ENCODE peak calls at places on chromosomes 3 and 15, in ten cellular contexts. A is activated CD4-positive, alpha-beta T cell treated with anti-CD3 and anti-CD28 coated beads, Interleukin-2, amount 50 U/mL, for 1 hour; W is H9; I is neural crest cell; J is activated T-cell treated with anti-CD3 and anti-CD28 coated beads, Interleukin-2, amount 50 U/mL, for 48 hours; S is lower lobe of right lung; Y is choroid plexus epithelial cell; C is foreskin fibroblast; H is midbrain; Q is NCI-H345. T is an unnamed sample.

GRCh38 chr3:51099794-51100542 is 285.1 kb upstream of the MANF start:
- DNase-seq in A (no peak), W (peak), I (peak), J (peak), S (no peak), Y (peak), C (peak), H (peak), Q (peak), T (peak)

GRCh38 chr3:58531956-58532355 is 5.0 kb downstream of the ACOX2 start:
- DNase-seq in A (no peak), W (no peak), I (no peak), J (no peak), S (no peak), Y (no peak), C (peak), H (no peak), Q (no peak), T (peak)

GRCh38 chr3:76242886-76243753 is 457.8 kb upstream of the ZNF717 start:
- DNase-seq in A (no peak), W (no peak), I (no peak), J (no peak), S (no peak), Y (no peak), C (no peak), H (no peak), Q (no peak), T (no peak)

GRCh38 chr15:37765809-37766208 is 168.6 kb upstream of the TMCO5A start:
- DNase-seq in A (no peak), W (no peak), I (no peak), J (no peak), S (no peak), Y (peak), C (peak), H (no peak), Q (peak), T (peak)

GRCh38 chr15:29045717-29046116 is 159.9 kb downstream of the APBA2 start:
- DNase-seq in A (no peak), W (no peak), I (no peak), J (peak), S (no peak), Y (peak), C (peak), H (no peak), Q (no peak), T (peak)

GRCh38 chr15:35141743-35142356 is 56.8 kb upstream of the NANOGP8 start:
- DNase-seq in A (no peak), W (no peak), I (no peak), J (no peak), S (no peak), Y (peak), C (peak), H (no peak), Q (no peak), T (no peak)

GRCh38 chr3:51718547-51719412 is 11.9 kb downstream of the GRM2 start:
- DNase-seq in A (peak), W (peak), I (peak), J (peak), S (peak), Y (peak), C (peak), H (peak), Q (peak), T (peak)

GRCh38 chr3:51340311-51340829 is 44.7 kb upstream of the MANF start:
- DNase-seq in A (no peak), W (peak), I (no peak), J (no peak), S (no peak), Y (peak), C (peak), H (no peak), Q (no peak), T (no peak)

GRCh38 chr3:177320765-177321247 is 123.5 kb upstream of the TBL1XR1 start:
- DNase-seq in A (no peak), W (no peak), I (no peak), J (no peak), S (no peak), Y (peak), C (peak), H (no peak), Q (no peak), T (no peak)

GRCh38 chr15:49145651-49146609 is 9.5 kb downstream of the COPS2 start:
- DNase-seq in A (peak), W (no peak), I (peak), J (no peak), S (no peak), Y (peak), C (peak), H (peak), Q (peak), T (peak)

GRCh38 chr3:165716592-165716991 is 120.6 kb downstream of the BCHE start:
- DNase-seq in A (no peak), W (no peak), I (no peak), J (no peak), S (no peak), Y (no peak), C (no peak), H (no peak), Q (no peak), T (no peak)

GRCh38 chr3:172086071-172086470 is 46.7 kb downstream of the FNDC3B start:
- DNase-seq in A (no peak), W (no peak), I (no peak), J (no peak), S (no peak), Y (no peak), C (no peak), H (no peak), Q (no peak), T (no peak)

GRCh38 chr15:62976301-62976842 is 66.2 kb upstream of the TPM1 start:
- DNase-seq in A (no peak), W (no peak), I (no peak), J (no peak), S (no peak), Y (peak), C (peak), H (no peak), Q (no peak), T (no peak)

GRCh38 chr3:177705976-177706866 is 508.9 kb upstream of the TBL1XR1 start:
- DNase-seq in A (no peak), W (no peak), I (no peak), J (no peak), S (no peak), Y (peak), C (no peak), H (no peak), Q (no peak), T (no peak)

GRCh38 chr3:108552267-108553159 is 36.7 kb downstream of the CIP2A start:
- DNase-seq in A (no peak), W (no peak), I (no peak), J (no peak), S (no peak), Y (peak), C (peak), H (peak), Q (peak), T (peak)

GRCh38 chr3:31947671-31948091 is 33.4 kb downstream of the OSBPL10 start:
- DNase-seq in A (no peak), W (no peak), I (no peak), J (no peak), S (no peak), Y (no peak), C (peak), H (no peak), Q (no peak), T (no peak)

GRCh38 chr15:74170845-74171578 is 2.5 kb upstream of the ISLR start:
- DNase-seq in A (no peak), W (peak), I (no peak), J (no peak), S (peak), Y (no peak), C (no peak), H (no peak), Q (no peak), T (peak)

GRCh38 chr3:107705046-107705445 is 182.3 kb downstream of the BBX start:
- DNase-seq in A (no peak), W (no peak), I (no peak), J (no peak), S (no peak), Y (no peak), C (peak), H (no peak), Q (no peak), T (no peak)

GRCh38 chr15:51629612-51630011 is 7.0 kb upstream of the DMXL2 start:
- DNase-seq in A (no peak), W (no peak), I (no peak), J (no peak), S (no peak), Y (peak), C (no peak), H (peak), Q (no peak), T (no peak)

GRCh38 chr3:146187334-146187950 is 26.5 kb upstream of the PLOD2 start:
- DNase-seq in A (no peak), W (no peak), I (peak), J (no peak), S (no peak), Y (peak), C (peak), H (peak), Q (peak), T (peak)

GRCh38 chr3:65871305-65872141 is 167.2 kb downstream of the MAGI1 start:
- DNase-seq in A (no peak), W (no peak), I (no peak), J (no peak), S (peak), Y (peak), C (no peak), H (no peak), Q (peak), T (peak)

GRCh38 chr3:187739125-187739560 is 6.1 kb downstream of the BCL6 start:
- DNase-seq in A (no peak), W (no peak), I (no peak), J (peak), S (no peak), Y (no peak), C (no peak), H (no peak), Q (peak), T (no peak)

GRCh38 chr3:139213936-139214335 is 129.9 kb upstream of the MRPS22 start:
- DNase-seq in A (no peak), W (no peak), I (no peak), J (no peak), S (no peak), Y (no peak), C (no peak), H (no peak), Q (no peak), T (no peak)

GRCh38 chr15:95277266-95277665 is 1045.9 kb downstream of the MCTP2 start:
- DNase-seq in A (no peak), W (no peak), I (no peak), J (no peak), S (no peak), Y (peak), C (peak), H (no peak), Q (no peak), T (no peak)

GRCh38 chr3:186870421-186871201 is 28.1 kb downstream of the ADIPOQ start:
- DNase-seq in A (no peak), W (no peak), I (no peak), J (no peak), S (no peak), Y (no peak), C (no peak), H (no peak), Q (no peak), T (no peak)

GRCh38 chr15:90232196-90232595 is 1.5 kb downstream of the CIB1 start:
- DNase-seq in A (no peak), W (no peak), I (no peak), J (no peak), S (no peak), Y (no peak), C (no peak), H (no peak), Q (no peak), T (no peak)

GRCh38 chr3:117873236-117873635 is 1161.4 kb downstream of the IGSF11 start:
- DNase-seq in A (no peak), W (no peak), I (no peak), J (no peak), S (no peak), Y (peak), C (peak), H (peak), Q (peak), T (peak)

GRCh38 chr3:73681610-73682009 is 56.9 kb upstream of the PDZRN3 start:
- DNase-seq in A (no peak), W (no peak), I (no peak), J (no peak), S (no peak), Y (peak), C (peak), H (no peak), Q (no peak), T (no peak)

GRCh38 chr3:137768361-137769320 is 4.5 kb downstream of the SOX14 start:
- DNase-seq in A (no peak), W (peak), I (peak), J (no peak), S (no peak), Y (no peak), C (peak), H (no peak), Q (peak), T (no peak)

GRCh38 chr3:151579571-151580270 is 118.9 kb upstream of the IGSF10 start:
- DNase-seq in A (no peak), W (no peak), I (no peak), J (no peak), S (no peak), Y (peak), C (peak), H (no peak), Q (no peak), T (no peak)

GRCh38 chr3:118818386-118818785 is 216.3 kb downstream of the IGSF11 start:
- DNase-seq in A (no peak), W (no peak), I (no peak), J (no peak), S (no peak), Y (peak), C (peak), H (no peak), Q (no peak), T (no peak)

GRCh38 chr3:20861454-20861853 is 675.4 kb upstream of the SGO1 start:
- DNase-seq in A (no peak), W (no peak), I (no peak), J (no peak), S (no peak), Y (no peak), C (no peak), H (no peak), Q (no peak), T (no peak)

GRCh38 chr3:37129871-37130270 is 44.5 kb downstream of the LRRFIP2 start:
- DNase-seq in A (no peak), W (no peak), I (no peak), J (no peak), S (no peak), Y (no peak), C (peak), H (no peak), Q (no peak), T (no peak)

GRCh38 chr3:114155370-114155821 is 23.5 kb downstream of the DRD3 start:
- DNase-seq in A (peak), W (peak), I (peak), J (peak), S (no peak), Y (peak), C (peak), H (no peak), Q (no peak), T (peak)

GRCh38 chr3:18556503-18556902 is 131.4 kb upstream of the SATB1 start:
- DNase-seq in A (peak), W (no peak), I (no peak), J (peak), S (no peak), Y (no peak), C (no peak), H (no peak), Q (no peak), T (peak)

GRCh38 chr15:90165659-90166489 is 35.3 kb upstream of the SEMA4B start:
- DNase-seq in A (no peak), W (peak), I (no peak), J (peak), S (peak), Y (peak), C (peak), H (no peak), Q (peak), T (peak)

GRCh38 chr3:13513051-13513912 is 33.2 kb downstream of the HDAC11 start:
- DNase-seq in A (no peak), W (no peak), I (no peak), J (no peak), S (peak), Y (peak), C (peak), H (no peak), Q (no peak), T (no peak)

GRCh38 chr3:50321844-50322385 is 630 bp downstream of the HYAL2 start:
- DNase-seq in A (no peak), W (no peak), I (peak), J (no peak), S (no peak), Y (no peak), C (no peak), H (no peak), Q (no peak), T (peak)

GRCh38 chr15:62889734-62890505 is 152.6 kb upstream of the TPM1 start:
- DNase-seq in A (no peak), W (no peak), I (no peak), J (no peak), S (no peak), Y (peak), C (peak), H (no peak), Q (no peak), T (peak)

T was measured in NCI-H69.